ENCODE peak calls at places on chromosomes 1 and 21, in seven cellular contexts. U, H, N, R, E, B and K are unnamed samples.

GRCh38 chr1:164609084-164609483 is 50.1 kb downstream of the PBX1 start:
- DNase-seq in U (no peak), H (no peak), N (no peak), R (no peak), E (no peak), B (no peak), K (no peak)

GRCh38 chr1:204588826-204589225 is 72.6 kb downstream of the MDM4 start:
- DNase-seq in U (no peak), H (no peak), N (no peak), R (no peak), E (no peak), B (no peak), K (no peak)

GRCh38 chr1:10824821-10825540 is 28.5 kb upstream of the CASZ1 start:
- DNase-seq in U (no peak), H (no peak), N (no peak), R (no peak), E (no peak), B (no peak), K (no peak)

GRCh38 chr1:54888080-54888733 is 1.2 kb upstream of the DHCR24 start:
- DNase-seq in U (no peak), H (no peak), N (no peak), R (no peak), E (no peak), B (no peak), K (no peak)

GRCh38 chr1:172912765-172913260 is 137.9 kb downstream of the TNFSF18 start:
- DNase-seq in U (no peak), H (no peak), N (no peak), R (no peak), E (no peak), B (no peak), K (no peak)

GRCh38 chr1:10735603-10736305 is 60.7 kb downstream of the CASZ1 start:
- DNase-seq in U (no peak), H (no peak), N (no peak), R (no peak), E (no peak), B (no peak), K (no peak)

GRCh38 chr1:176843352-176844297 is 320.9 kb downstream of the ASTN1 start:
- DNase-seq in U (no peak), H (no peak), N (no peak), R (peak; percentile 38), E (no peak), B (no peak), K (peak; percentile 8)

GRCh38 chr21:38255718-38256117 is 1.1 kb upstream of the KCNJ15 start:
- DNase-seq in U (no peak), H (no peak), N (no peak), R (no peak), E (no peak), B (no peak), K (no peak)

GRCh38 chr1:84774674-84775548 is 84.7 kb upstream of the SSX2IP start:
- DNase-seq in U (peak; percentile 42), H (no peak), N (no peak), R (no peak), E (no peak), B (no peak), K (no peak)

GRCh38 chr1:9244501-9245229 is 10.1 kb downstream of the H6PD start:
- DNase-seq in U (no peak), H (peak; percentile 51), N (no peak), R (no peak), E (peak; percentile 61), B (no peak), K (no peak)

GRCh38 chr1:94806451-94806861 is 13.7 kb upstream of the SLC44A3 start:
- DNase-seq in U (no peak), H (no peak), N (no peak), R (no peak), E (no peak), B (no peak), K (no peak)

GRCh38 chr1:14440166-14440565 is 158.3 kb upstream of the KAZN start:
- DNase-seq in U (no peak), H (no peak), N (no peak), R (no peak), E (no peak), B (no peak), K (no peak)

GRCh38 chr21:46457801-46458314 is 833 bp upstream of the DIP2A start:
- DNase-seq in U (peak; percentile 52), H (no peak), N (peak; percentile 53), R (peak; percentile 56), E (peak; percentile 37), B (peak; percentile 36), K (peak; percentile 57)

GRCh38 chr1:155085504-155086181 is 7.0 kb downstream of the EFNA3 start:
- DNase-seq in U (no peak), H (peak; percentile 79), N (peak; percentile 49), R (peak; percentile 68), E (peak; percentile 86), B (peak; percentile 87), K (no peak)

GRCh38 chr1:30451532-30452125 is 271.8 kb downstream of the MATN1 start:
- DNase-seq in U (no peak), H (no peak), N (no peak), R (no peak), E (no peak), B (no peak), K (no peak)

GRCh38 chr1:31064685-31065309 is 720 bp downstream of the PUM1 start:
- DNase-seq in U (no peak), H (no peak), N (no peak), R (no peak), E (peak; percentile 23), B (no peak), K (peak; percentile 58)

GRCh38 chr1:61287014-61287413 is 204.7 kb downstream of the NFIA start:
- DNase-seq in U (no peak), H (no peak), N (no peak), R (no peak), E (no peak), B (no peak), K (no peak)

GRCh38 chr1:212946872-212947271 is 3.5 kb upstream of the VASH2 start:
- DNase-seq in U (no peak), H (no peak), N (no peak), R (no peak), E (no peak), B (no peak), K (no peak)
- H3K27ac ChIP-seq in U (no peak overlapping the region), H (no peak overlapping the region), N (no peak overlapping the region), R (no peak overlapping the region), E (no peak overlapping the region), B (no peak overlapping the region), K (no peak overlapping the region)

GRCh38 chr1:59595774-59596173 is 219.0 kb upstream of the HOOK1 start:
- DNase-seq in U (no peak), H (no peak), N (no peak), R (no peak), E (no peak), B (no peak), K (no peak)

GRCh38 chr1:59597420-59598199 is 217.1 kb upstream of the HOOK1 start:
- DNase-seq in U (no peak), H (no peak), N (no peak), R (no peak), E (no peak), B (no peak), K (no peak)

GRCh38 chr1:59593798-59594790 is 220.7 kb upstream of the HOOK1 start:
- DNase-seq in U (no peak), H (no peak), N (no peak), R (no peak), E (no peak), B (no peak), K (no peak)

GRCh38 chr1:59596956-59597355 is 217.8 kb upstream of the HOOK1 start:
- DNase-seq in U (no peak), H (no peak), N (no peak), R (no peak), E (no peak), B (no peak), K (no peak)

DNA sequence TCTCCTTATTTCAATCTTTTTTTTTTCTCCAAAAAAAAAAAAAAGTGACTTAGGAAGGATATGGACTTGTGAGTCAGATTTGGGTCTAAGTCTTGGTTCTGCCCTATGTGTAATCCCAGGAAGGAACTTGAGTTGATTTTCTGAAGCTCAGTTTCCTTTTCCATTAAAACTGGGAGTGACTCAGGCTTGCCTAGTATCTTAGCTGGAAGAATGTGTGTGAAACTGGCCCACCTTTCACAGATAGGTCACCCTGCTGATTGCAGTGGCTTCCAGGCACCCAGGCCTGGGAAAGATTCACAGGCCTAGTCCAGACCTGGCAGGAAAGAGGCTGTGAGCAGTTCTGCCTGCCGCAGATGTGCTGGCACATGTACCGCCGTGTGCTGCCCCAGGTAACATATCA is 218.3 kb upstream of the HOOK1 start:
- DNase-seq in U (no peak), H (no peak), N (no peak), R (peak; percentile 50), E (no peak), B (no peak), K (no peak)
- H3K27ac ChIP-seq in U (no peak overlapping the region), H (peak overlapping the region; percentile 49), N (peak overlapping the region; percentile 5), R (peak overlapping the region; percentile 73), E (peak overlapping the region; percentile 76), B (no peak overlapping the region), K (no peak overlapping the region)

DNA sequence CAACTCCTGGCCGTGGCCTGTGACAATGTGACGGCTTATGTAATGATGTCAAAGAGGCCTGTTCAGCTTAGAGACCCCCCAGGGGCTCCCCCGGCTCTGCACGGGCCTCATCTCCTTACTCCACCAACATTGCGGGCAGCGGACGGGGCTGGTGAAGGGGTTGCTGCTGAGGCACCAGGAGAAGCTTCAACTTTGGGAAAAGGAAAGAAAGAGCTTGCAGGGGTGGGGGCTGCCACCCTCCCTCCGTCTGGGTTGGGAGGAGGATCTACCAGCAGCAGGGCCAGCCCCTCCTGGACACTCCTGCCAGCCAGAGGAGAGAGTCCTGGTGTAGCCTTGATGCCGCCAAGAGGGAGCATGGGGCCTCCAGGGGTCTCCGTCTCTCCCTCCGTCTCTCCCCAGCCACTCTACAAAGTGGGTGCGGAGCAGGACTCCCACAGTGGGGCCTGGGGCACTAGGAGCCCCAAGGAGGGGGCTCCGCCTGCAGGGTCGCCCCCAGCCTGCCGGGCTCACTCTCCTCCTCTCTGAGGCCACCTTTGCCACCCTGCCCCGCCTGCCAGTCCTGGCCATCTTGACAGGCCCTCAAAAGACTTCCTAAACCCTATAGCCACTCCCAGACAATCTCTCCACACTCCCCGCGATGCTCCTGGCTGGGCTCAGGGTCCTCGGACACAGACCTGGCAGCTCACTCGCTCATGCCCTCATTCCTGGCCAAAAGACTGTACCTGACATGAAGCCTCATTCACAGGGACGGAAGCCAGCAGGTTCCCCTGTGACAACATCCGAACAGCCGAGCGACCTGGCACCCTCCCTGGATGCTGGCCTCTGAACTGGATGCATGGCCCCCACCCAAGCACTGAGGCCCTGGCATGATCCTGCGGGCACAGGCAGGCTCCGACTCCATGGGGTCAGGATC is 130.4 kb upstream of the ARHGEF16 start:
- DNase-seq in U (no peak), H (no peak), N (no peak), R (peak; percentile 33), E (no peak), B (no peak), K (no peak)
- H3K27ac ChIP-seq in U (no peak overlapping the region), H (peak overlapping the region; percentile 66), N (peak overlapping the region; percentile 71), R (no peak overlapping the region), E (peak overlapping the region; percentile 62), B (no peak overlapping the region), K (no peak overlapping the region)

GRCh38 chr1:38466486-38466885 is 393.1 kb downstream of the RRAGC start:
- DNase-seq in U (no peak), H (no peak), N (no peak), R (no peak), E (no peak), B (no peak), K (no peak)

GRCh38 chr1:38463074-38463473 is 396.5 kb downstream of the RRAGC start:
- DNase-seq in U (no peak), H (no peak), N (no peak), R (no peak), E (no peak), B (no peak), K (no peak)

GRCh38 chr1:38465463-38465862 is 394.1 kb downstream of the RRAGC start:
- DNase-seq in U (no peak), H (no peak), N (no peak), R (no peak), E (no peak), B (no peak), K (no peak)

GRCh38 chr1:38464071-38464661 is 395.4 kb downstream of the RRAGC start:
- DNase-seq in U (no peak), H (no peak), N (no peak), R (no peak), E (no peak), B (no peak), K (no peak)
- H3K27ac ChIP-seq in U (no peak overlapping the region), H (no peak overlapping the region), N (no peak overlapping the region), R (no peak overlapping the region), E (no peak overlapping the region), B (no peak overlapping the region), K (no peak overlapping the region)